ENCODE peak calls at places on chromosome 3, in six cellular contexts. D, Q, V, M, R and O are unnamed samples.

GRCh38 chr3:114093596-114093995 is 37.1 kb downstream of the QTRT2 start:
- DNase-seq in D (peak), Q (no peak), V (no peak), M (no peak), R (peak), O (no peak)

GRCh38 chr3:195001961-195002861 is 268.7 kb downstream of the XXYLT1 start:
- DNase-seq in D (peak), Q (peak), V (no peak), M (no peak), R (no peak), O (no peak)

GRCh38 chr3:183906234-183906921 is 21.7 kb upstream of the PARL start:
- DNase-seq in D (no peak), Q (no peak), V (no peak), M (no peak), R (no peak), O (no peak)

GRCh38 chr3:13772321-13772745 is 107.5 kb downstream of the WNT7A start:
- DNase-seq in D (no peak), Q (no peak), V (no peak), M (no peak), R (no peak), O (no peak)

GRCh38 chr3:188854395-188855149 is 317.2 kb upstream of the TPRG1 start:
- DNase-seq in D (peak), Q (no peak), V (peak), M (no peak), R (no peak), O (no peak)

GRCh38 chr3:171383206-171384018 is 76.8 kb downstream of the TNIK start:
- DNase-seq in D (peak), Q (no peak), V (no peak), M (no peak), R (no peak), O (no peak)

GRCh38 chr3:182621435-182622240 is 171.7 kb upstream of the ATP11B start:
- DNase-seq in D (peak), Q (no peak), V (no peak), M (no peak), R (no peak), O (no peak)

GRCh38 chr3:160686955-160687535 is 10.1 kb downstream of the ARL14 start:
- DNase-seq in D (peak), Q (no peak), V (no peak), M (no peak), R (no peak), O (no peak)

GRCh38 chr3:111577798-111578685 is 17.1 kb downstream of the ZBED2 start:
- DNase-seq in D (peak), Q (peak), V (no peak), M (no peak), R (no peak), O (no peak)

GRCh38 chr3:194447161-194447560 is 39.6 kb downstream of the ATP13A3 start:
- DNase-seq in D (no peak), Q (no peak), V (no peak), M (no peak), R (no peak), O (no peak)

GRCh38 chr3:151766454-151766853 is 32.7 kb downstream of the AADACL2 start:
- DNase-seq in D (peak), Q (no peak), V (no peak), M (no peak), R (no peak), O (no peak)

GRCh38 chr3:149703474-149703873 is 45.6 kb upstream of the WWTR1 start:
- DNase-seq in D (peak), Q (no peak), V (no peak), M (no peak), R (peak), O (no peak)

GRCh38 chr3:28118087-28118486 is 123.3 kb upstream of the CMC1 start:
- DNase-seq in D (no peak), Q (no peak), V (no peak), M (no peak), R (no peak), O (no peak)

GRCh38 chr3:194269610-194270145 is 81.5 kb downstream of the CPN2 start:
- DNase-seq in D (peak), Q (peak), V (no peak), M (no peak), R (peak), O (no peak)

GRCh38 chr3:50494136-50494535 is 9.3 kb downstream of the CACNA2D2 start:
- DNase-seq in D (no peak), Q (peak), V (no peak), M (no peak), R (no peak), O (no peak)

GRCh38 chr3:31880482-31881078 is 100.5 kb downstream of the OSBPL10 start:
- DNase-seq in D (no peak), Q (no peak), V (no peak), M (no peak), R (no peak), O (no peak)

GRCh38 chr3:154430014-154430413 is at the start of gene GPR149:
- DNase-seq in D (no peak), Q (no peak), V (no peak), M (no peak), R (no peak), O (no peak)

GRCh38 chr3:117892991-117893390 is 1141.7 kb downstream of the IGSF11 start:
- DNase-seq in D (peak), Q (no peak), V (no peak), M (no peak), R (no peak), O (no peak)

GRCh38 chr3:105845488-105845887 is 23.3 kb downstream of the CBLB start:
- DNase-seq in D (no peak), Q (no peak), V (no peak), M (no peak), R (no peak), O (no peak)

GRCh38 chr3:163916596-163917560 is 1161.4 kb downstream of the SI start:
- DNase-seq in D (no peak), Q (no peak), V (no peak), M (no peak), R (no peak), O (no peak)

GRCh38 chr3:194137314-194138097 is 1.6 kb downstream of the HES1 start:
- DNase-seq in D (peak), Q (peak), V (peak), M (peak), R (peak), O (no peak)

GRCh38 chr3:99960123-99960878 is 142.6 kb downstream of the CMSS1 start:
- DNase-seq in D (no peak), Q (no peak), V (no peak), M (no peak), R (no peak), O (no peak)

GRCh38 chr3:75001330-75001729 is 386.9 kb upstream of the CNTN3 start:
- DNase-seq in D (peak), Q (no peak), V (no peak), M (no peak), R (no peak), O (no peak)

GRCh38 chr3:66037330-66037985 is 1.3 kb downstream of the MAGI1 start:
- DNase-seq in D (peak), Q (no peak), V (peak), M (no peak), R (peak), O (no peak)

GRCh38 chr3:3013299-3013698 is 96.9 kb downstream of the IL5RA start:
- DNase-seq in D (no peak), Q (no peak), V (no peak), M (no peak), R (no peak), O (no peak)